ENCODE peak calls at places on chromosomes 13 and 19, in four cellular contexts. V is anterior cingulate cortex, J is naive B cell, O is AG20443. D is an unnamed sample.

GRCh38 chr19:11256189-11256588 is 6.1 kb downstream of the DOCK6 start:
- DNase-seq in V (no peak), J (no peak), O (no peak), D (peak)

GRCh38 chr19:38949580-38950367 is 19.0 kb downstream of the MRPS12 start:
- DNase-seq in V (peak), J (peak), O (peak), D (peak)

GRCh38 chr13:29435125-29435911 is 160.2 kb downstream of the SLC7A1 start:
- DNase-seq in V (no peak), J (no peak), O (peak), D (peak)

GRCh38 chr19:41328157-41328817 is 18.3 kb downstream of the CCDC97 start:
- DNase-seq in V (no peak), J (no peak), O (no peak), D (no peak)

GRCh38 chr13:31204592-31204991 is 4.8 kb downstream of the B3GLCT start:
- DNase-seq in V (no peak), J (no peak), O (peak), D (peak)

GRCh38 chr19:45973564-45974338 is at the start of gene NOVA2:
- DNase-seq in V (peak), J (no peak), O (peak), D (peak)

GRCh38 chr19:48718711-48719231 is 754 bp downstream of the MAMSTR start:
- DNase-seq in V (no peak), J (no peak), O (no peak), D (no peak)

GRCh38 chr19:55251296-55252081 is 7.3 kb downstream of the PPP6R1 start:
- DNase-seq in V (no peak), J (peak), O (no peak), D (no peak)

GRCh38 chr19:13057147-13057572 is 45.5 kb downstream of the LYL1 start:
- DNase-seq in V (no peak), J (no peak), O (no peak), D (no peak)

GRCh38 chr19:1433119-1434039 is 4.8 kb upstream of the RPS15 start:
- DNase-seq in V (no peak), J (no peak), O (no peak), D (no peak)

GRCh38 chr19:6947745-6948144 is 60.4 kb downstream of the ADGRE1 start:
- DNase-seq in V (no peak), J (no peak), O (peak), D (peak)

GRCh38 chr19:5907216-5907615 is 2.5 kb downstream of the VMAC start:
- DNase-seq in V (no peak), J (no peak), O (no peak), D (no peak)

GRCh38 chr13:51297556-51297955 is 41.9 kb upstream of the SERPINE3 start:
- DNase-seq in V (no peak), J (no peak), O (no peak), D (no peak)

GRCh38 chr13:29546662-29547061 is 48.8 kb downstream of the SLC7A1 start:
- DNase-seq in V (no peak), J (no peak), O (no peak), D (no peak)

GRCh38 chr19:17665058-17665457 is 23.1 kb downstream of the UNC13A start:
- DNase-seq in V (no peak), J (no peak), O (no peak), D (no peak)

GRCh38 chr13:106145997-106146864 is 389.2 kb downstream of the EFNB2 start:
- DNase-seq in V (no peak), J (no peak), O (no peak), D (no peak)

GRCh38 chr13:49693191-49693733 is 2.0 kb upstream of the EBPL start:
- DNase-seq in V (no peak), J (no peak), O (no peak), D (peak)

GRCh38 chr19:11288349-11288748 is 7.6 kb upstream of the TSPAN16 start:
- DNase-seq in V (no peak), J (no peak), O (peak), D (peak)

GRCh38 chr13:21483748-21484147 is 24.6 kb upstream of the ZDHHC20 start:
- DNase-seq in V (no peak), J (no peak), O (no peak), D (no peak)

GRCh38 chr19:50460161-50460765 is 16.0 kb upstream of the EMC10 start:
- DNase-seq in V (no peak), J (peak), O (peak), D (peak)

GRCh38 chr19:14413765-14414171 is 5.4 kb downstream of the DDX39A start:
- DNase-seq in V (no peak), J (no peak), O (no peak), D (no peak)

GRCh38 chr13:110359840-110360301 is 52.8 kb downstream of the COL4A2 start:
- DNase-seq in V (no peak), J (no peak), O (no peak), D (no peak)

GRCh38 chr13:109818136-109818535 is 31.8 kb upstream of the IRS2 start:
- DNase-seq in V (no peak), J (no peak), O (peak), D (peak)

GRCh38 chr13:64912141-64912540 is 2318.0 kb downstream of the PCDH9 start:
- DNase-seq in V (no peak), J (no peak), O (no peak), D (peak)

GRCh38 chr19:38384209-38385027 is 3.4 kb downstream of the GGN start:
- DNase-seq in V (no peak), J (no peak), O (no peak), D (no peak)

GRCh38 chr13:73370066-73370465 is 311.3 kb downstream of the KLF5 start:
- DNase-seq in V (no peak), J (no peak), O (no peak), D (no peak)